ENCODE peak calls at places on chromosome 21, in nine cellular contexts. One of them, this sample, is unnamed.

GRCh38 chr21:43956667-43957030 is 55.5 kb upstream of the TRAPPC10 start:
- DNase-seq in AG09309: no peak
- DNase-seq in mucosa of descending colon: peak
- DNase-seq in lower lobe of right lung: no peak
- DNase-seq in GM06990: no peak
- DNase-seq in tibial artery: no peak
- DNase-seq in cardiac muscle cell: peak
- DNase-seq in heart left ventricle: no peak
- DNase-seq in heart right ventricle: no peak
- DNase-seq in this sample: peak

GRCh38 chr21:43972850-43973633 is 39.1 kb upstream of the TRAPPC10 start:
- DNase-seq in mucosa of descending colon: peak
- DNase-seq in heart right ventricle: no peak
- DNase-seq in heart left ventricle: no peak
- DNase-seq in lower lobe of right lung: no peak
- DNase-seq in tibial artery: no peak
- DNase-seq in cardiac muscle cell: no peak
- DNase-seq in AG09309: no peak
- DNase-seq in GM06990: no peak
- DNase-seq in this sample: no peak

GRCh38 chr21:14361958-14362357 is 21.0 kb downstream of the HSPA13 start:
- DNase-seq in cardiac muscle cell: peak
- DNase-seq in tibial artery: no peak
- DNase-seq in GM06990: no peak
- DNase-seq in heart left ventricle: no peak
- DNase-seq in lower lobe of right lung: no peak
- DNase-seq in AG09309: no peak
- DNase-seq in mucosa of descending colon: no peak
- DNase-seq in heart right ventricle: no peak
- DNase-seq in this sample: peak

GRCh38 chr21:34844033-34844923 is 175.5 kb downstream of the CLIC6 start:
- DNase-seq in tibial artery: peak
- DNase-seq in lower lobe of right lung: peak
- DNase-seq in mucosa of descending colon: no peak
- DNase-seq in heart right ventricle: peak
- DNase-seq in AG09309: no peak
- DNase-seq in cardiac muscle cell: peak
- DNase-seq in heart left ventricle: no peak
- DNase-seq in GM06990: no peak
- DNase-seq in this sample: peak

GRCh38 chr21:42841156-42841915 is 38.0 kb downstream of the WDR4 start:
- DNase-seq in heart left ventricle: no peak
- DNase-seq in mucosa of descending colon: no peak
- DNase-seq in tibial artery: peak
- DNase-seq in GM06990: no peak
- DNase-seq in lower lobe of right lung: peak
- DNase-seq in cardiac muscle cell: no peak
- DNase-seq in AG09309: no peak
- DNase-seq in heart right ventricle: no peak
- DNase-seq in this sample: no peak

GRCh38 chr21:34986561-34987533 is 62.3 kb downstream of the RUNX1 start:
- DNase-seq in heart right ventricle: no peak
- DNase-seq in heart left ventricle: no peak
- DNase-seq in AG09309: peak
- DNase-seq in cardiac muscle cell: peak
- DNase-seq in lower lobe of right lung: no peak
- DNase-seq in GM06990: peak
- DNase-seq in tibial artery: no peak
- DNase-seq in mucosa of descending colon: no peak
- DNase-seq in this sample: peak

GRCh38 chr21:25039461-25040380 is 567.6 kb downstream of the MRPL39 start:
- DNase-seq in mucosa of descending colon: no peak
- DNase-seq in cardiac muscle cell: no peak
- DNase-seq in tibial artery: no peak
- DNase-seq in heart left ventricle: no peak
- DNase-seq in lower lobe of right lung: no peak
- DNase-seq in heart right ventricle: no peak
- DNase-seq in GM06990: peak
- DNase-seq in AG09309: no peak
- DNase-seq in this sample: peak

GRCh38 chr21:36105327-36105842 is 29.5 kb upstream of the CBR3 start:
- DNase-seq in cardiac muscle cell: no peak
- DNase-seq in mucosa of descending colon: no peak
- DNase-seq in lower lobe of right lung: no peak
- DNase-seq in heart right ventricle: no peak
- DNase-seq in AG09309: no peak
- DNase-seq in heart left ventricle: no peak
- DNase-seq in tibial artery: no peak
- DNase-seq in GM06990: no peak
- DNase-seq in this sample: no peak

GRCh38 chr21:21085206-21085605 is 87.0 kb downstream of the NCAM2 start:
- DNase-seq in tibial artery: no peak
- DNase-seq in AG09309: no peak
- DNase-seq in GM06990: no peak
- DNase-seq in heart right ventricle: no peak
- DNase-seq in lower lobe of right lung: no peak
- DNase-seq in cardiac muscle cell: no peak
- DNase-seq in heart left ventricle: no peak
- DNase-seq in mucosa of descending colon: no peak
- DNase-seq in this sample: no peak

GRCh38 chr21:30714436-30714835 is 4.1 kb downstream of the KRTAP21-3 start:
- DNase-seq in AG09309: no peak
- DNase-seq in mucosa of descending colon: no peak
- DNase-seq in GM06990: no peak
- DNase-seq in tibial artery: no peak
- DNase-seq in lower lobe of right lung: no peak
- DNase-seq in cardiac muscle cell: no peak
- DNase-seq in heart left ventricle: no peak
- DNase-seq in heart right ventricle: no peak
- DNase-seq in this sample: no peak

GRCh38 chr21:33870768-33871167 is 44.8 kb downstream of the ATP5PO start:
- DNase-seq in tibial artery: no peak
- DNase-seq in heart left ventricle: no peak
- DNase-seq in AG09309: no peak
- DNase-seq in heart right ventricle: no peak
- DNase-seq in GM06990: no peak
- DNase-seq in mucosa of descending colon: no peak
- DNase-seq in lower lobe of right lung: no peak
- DNase-seq in cardiac muscle cell: no peak
- DNase-seq in this sample: peak

GRCh38 chr21:34129039-34129891 is 55.9 kb downstream of the MRPS6 start:
- DNase-seq in mucosa of descending colon: no peak
- DNase-seq in AG09309: peak
- DNase-seq in heart right ventricle: peak
- DNase-seq in lower lobe of right lung: no peak
- DNase-seq in heart left ventricle: peak
- DNase-seq in GM06990: no peak
- DNase-seq in tibial artery: peak
- DNase-seq in cardiac muscle cell: peak
- DNase-seq in this sample: peak

GRCh38 chr21:34598931-34599400 is 15.9 kb downstream of the RCAN1 start:
- DNase-seq in GM06990: no peak
- DNase-seq in heart left ventricle: no peak
- DNase-seq in cardiac muscle cell: no peak
- DNase-seq in tibial artery: no peak
- DNase-seq in AG09309: no peak
- DNase-seq in mucosa of descending colon: no peak
- DNase-seq in heart right ventricle: no peak
- DNase-seq in lower lobe of right lung: no peak
- DNase-seq in this sample: no peak

GRCh38 chr21:34189506-34189905 is 116.1 kb downstream of the MRPS6 start:
- DNase-seq in lower lobe of right lung: no peak
- DNase-seq in heart left ventricle: no peak
- DNase-seq in mucosa of descending colon: no peak
- DNase-seq in AG09309: no peak
- DNase-seq in heart right ventricle: no peak
- DNase-seq in cardiac muscle cell: no peak
- DNase-seq in GM06990: no peak
- DNase-seq in tibial artery: no peak
- DNase-seq in this sample: no peak

GRCh38 chr21:43974791-43975468 is 37.2 kb upstream of the TRAPPC10 start:
- DNase-seq in tibial artery: no peak
- DNase-seq in cardiac muscle cell: no peak
- DNase-seq in GM06990: no peak
- DNase-seq in mucosa of descending colon: peak
- DNase-seq in AG09309: no peak
- DNase-seq in heart left ventricle: no peak
- DNase-seq in lower lobe of right lung: no peak
- DNase-seq in heart right ventricle: no peak
- DNase-seq in this sample: no peak

GRCh38 chr21:44415073-44416025 is 40.0 kb upstream of the LRRC3 start:
- DNase-seq in heart left ventricle: no peak
- DNase-seq in heart right ventricle: no peak
- DNase-seq in GM06990: no peak
- DNase-seq in tibial artery: peak
- DNase-seq in AG09309: no peak
- DNase-seq in mucosa of descending colon: peak
- DNase-seq in cardiac muscle cell: no peak
- DNase-seq in lower lobe of right lung: no peak
- DNase-seq in this sample: no peak

GRCh38 chr21:34613679-34614442 is 1.1 kb downstream of the RCAN1 start:
- DNase-seq in heart right ventricle: no peak
- DNase-seq in lower lobe of right lung: no peak
- DNase-seq in cardiac muscle cell: peak
- DNase-seq in tibial artery: no peak
- DNase-seq in AG09309: no peak
- DNase-seq in GM06990: no peak
- DNase-seq in heart left ventricle: no peak
- DNase-seq in mucosa of descending colon: no peak
- DNase-seq in this sample: peak

GRCh38 chr21:45555251-45555556 is 13.0 kb upstream of the SLC19A1 start:
- DNase-seq in heart left ventricle: no peak
- DNase-seq in tibial artery: no peak
- DNase-seq in heart right ventricle: no peak
- DNase-seq in GM06990: no peak
- DNase-seq in cardiac muscle cell: no peak
- DNase-seq in AG09309: no peak
- DNase-seq in lower lobe of right lung: no peak
- DNase-seq in mucosa of descending colon: no peak
- DNase-seq in this sample: no peak

GRCh38 chr21:45555557-45556301 is 13.5 kb upstream of the SLC19A1 start:
- DNase-seq in tibial artery: peak
- DNase-seq in cardiac muscle cell: peak
- DNase-seq in lower lobe of right lung: peak
- DNase-seq in heart left ventricle: peak
- DNase-seq in AG09309: peak
- DNase-seq in GM06990: no peak
- DNase-seq in mucosa of descending colon: peak
- DNase-seq in heart right ventricle: no peak
- DNase-seq in this sample: peak

GRCh38 chr21:45557611-45558043 is 15.4 kb upstream of the SLC19A1 start:
- DNase-seq in heart right ventricle: no peak
- DNase-seq in AG09309: no peak
- DNase-seq in heart left ventricle: no peak
- DNase-seq in mucosa of descending colon: no peak
- DNase-seq in GM06990: no peak
- DNase-seq in cardiac muscle cell: no peak
- DNase-seq in tibial artery: no peak
- DNase-seq in lower lobe of right lung: no peak
- DNase-seq in this sample: no peak

GRCh38 chr21:45556645-45557601 is 14.7 kb upstream of the SLC19A1 start:
- DNase-seq in GM06990: no peak
- DNase-seq in heart right ventricle: no peak
- DNase-seq in mucosa of descending colon: peak
- DNase-seq in heart left ventricle: peak
- DNase-seq in AG09309: no peak
- DNase-seq in tibial artery: no peak
- DNase-seq in cardiac muscle cell: no peak
- DNase-seq in lower lobe of right lung: peak
- DNase-seq in this sample: no peak

GRCh38 chr21:45556302-45556644 is 14.0 kb upstream of the SLC19A1 start:
- DNase-seq in heart right ventricle: no peak
- DNase-seq in cardiac muscle cell: no peak
- DNase-seq in lower lobe of right lung: no peak
- DNase-seq in tibial artery: no peak
- DNase-seq in GM06990: no peak
- DNase-seq in mucosa of descending colon: no peak
- DNase-seq in heart left ventricle: no peak
- DNase-seq in AG09309: no peak
- DNase-seq in this sample: no peak
- H3K4me3 ChIP-seq in heart right ventricle: no peak
- H3K4me3 ChIP-seq in cardiac muscle cell: no peak
- H3K4me3 ChIP-seq in lower lobe of right lung: peak
- H3K4me3 ChIP-seq in tibial artery: peak
- H3K4me3 ChIP-seq in GM06990: no peak
- H3K4me3 ChIP-seq in mucosa of descending colon: no peak
- H3K4me3 ChIP-seq in heart left ventricle: no peak
- H3K4me3 ChIP-seq in AG09309: peak
- H3K4me3 ChIP-seq in this sample: no peak

GRCh38 chr21:46116189-46116845 is 18.4 kb downstream of the COL6A2 start:
- DNase-seq in GM06990: no peak
- DNase-seq in mucosa of descending colon: peak
- DNase-seq in tibial artery: peak
- DNase-seq in heart left ventricle: no peak
- DNase-seq in AG09309: no peak
- DNase-seq in heart right ventricle: peak
- DNase-seq in cardiac muscle cell: no peak
- DNase-seq in lower lobe of right lung: peak
- DNase-seq in this sample: no peak
- TF ChIP-seq CTCF in GM06990: no peak
- TF ChIP-seq CTCF in mucosa of descending colon: no peak
- TF ChIP-seq CTCF in tibial artery: no peak
- TF ChIP-seq CTCF in heart left ventricle: no peak
- TF ChIP-seq CTCF in AG09309: no peak
- TF ChIP-seq CTCF in heart right ventricle: no peak
- TF ChIP-seq CTCF in cardiac muscle cell: no peak
- TF ChIP-seq CTCF in lower lobe of right lung: no peak
- TF ChIP-seq CTCF in this sample: no peak

GRCh38 chr21:8994640-8995511 is 1526.5 kb upstream of the TPTE start:
- DNase-seq in heart right ventricle: no peak
- DNase-seq in mucosa of descending colon: no peak
- DNase-seq in tibial artery: no peak
- DNase-seq in GM06990: no peak
- DNase-seq in cardiac muscle cell: no peak
- DNase-seq in lower lobe of right lung: no peak
- DNase-seq in AG09309: no peak
- DNase-seq in heart left ventricle: no peak
- DNase-seq in this sample: no peak
- H3K4me3 ChIP-seq in heart right ventricle: no peak
- H3K4me3 ChIP-seq in mucosa of descending colon: no peak
- H3K4me3 ChIP-seq in tibial artery: no peak
- H3K4me3 ChIP-seq in GM06990: no peak
- H3K4me3 ChIP-seq in cardiac muscle cell: no peak
- H3K4me3 ChIP-seq in lower lobe of right lung: no peak
- H3K4me3 ChIP-seq in AG09309: no peak
- H3K4me3 ChIP-seq in heart left ventricle: no peak
- H3K4me3 ChIP-seq in this sample: no peak

DNA sequence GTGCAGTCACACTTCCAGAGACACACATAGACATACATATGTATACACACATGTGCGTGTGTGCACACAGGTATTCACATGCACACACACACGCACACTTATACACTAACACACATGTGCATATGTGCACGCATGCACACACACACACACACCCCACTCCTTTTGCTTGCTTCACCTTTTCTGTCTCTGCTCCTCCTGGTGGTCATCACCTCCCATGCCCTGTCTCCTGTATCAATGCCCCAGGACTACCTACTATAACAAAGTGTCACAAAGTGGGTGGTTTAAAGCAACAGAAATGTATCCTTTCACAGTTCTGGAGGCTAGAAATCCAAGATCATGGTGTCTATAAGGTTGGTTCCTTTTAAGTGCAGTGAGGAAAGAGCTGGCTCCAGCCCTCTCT is 27.4 kb downstream of the ETS2 start:
- DNase-seq in tibial artery: no peak
- DNase-seq in heart right ventricle: no peak
- DNase-seq in GM06990: no peak
- DNase-seq in cardiac muscle cell: no peak
- DNase-seq in AG09309: no peak
- DNase-seq in heart left ventricle: no peak
- DNase-seq in lower lobe of right lung: no peak
- DNase-seq in mucosa of descending colon: no peak
- DNase-seq in this sample: no peak
- TF ChIP-seq CTCF in tibial artery: no peak
- TF ChIP-seq CTCF in heart right ventricle: no peak
- TF ChIP-seq CTCF in GM06990: no peak
- TF ChIP-seq CTCF in cardiac muscle cell: no peak
- TF ChIP-seq CTCF in AG09309: peak
- TF ChIP-seq CTCF in heart left ventricle: no peak
- TF ChIP-seq CTCF in lower lobe of right lung: no peak
- TF ChIP-seq CTCF in mucosa of descending colon: no peak
- TF ChIP-seq CTCF in this sample: peak